ENCODE peak calls at places on chromosomes 11 and 22, in nine cellular contexts. F, U, E, M, C, V, B, S and Z are unnamed samples.

GRCh38 chr11:8832571-8833260 is 78.3 kb upstream of the AKIP1 start:
- DNase-seq in F (peak; percentile 63), U (no peak), E (peak; percentile 66), M (no peak), C (peak; percentile 70), V (no peak), B (peak; percentile 24), S (no peak), Z (peak; percentile 22)

GRCh38 chr11:8766043-8766992 is 83.7 kb downstream of the RPL27A start:
- DNase-seq in F (no peak), U (no peak), E (no peak), M (no peak), C (no peak), V (no peak), B (no peak), S (no peak), Z (no peak)

GRCh38 chr11:72075109-72075508 is 5.2 kb downstream of the NUMA1 start:
- DNase-seq in F (no peak), U (no peak), E (no peak), M (no peak), C (no peak), V (no peak), B (no peak), S (no peak), Z (no peak)

GRCh38 chr11:9550209-9550628 is 23.3 kb upstream of the WEE1 start:
- DNase-seq in F (no peak), U (no peak), E (no peak), M (no peak), C (no peak), V (no peak), B (no peak), S (no peak), Z (no peak)

GRCh38 chr11:69352715-69353325 is 58.9 kb downstream of the MYEOV start:
- DNase-seq in F (peak; percentile 91), U (peak; percentile 76), E (peak; percentile 93), M (no peak), C (no peak), V (peak; percentile 37), B (no peak), S (no peak), Z (no peak)

GRCh38 chr11:1303196-1303821 is 6.1 kb downstream of the TOLLIP start:
- DNase-seq in F (no peak), U (no peak), E (no peak), M (no peak), C (no peak), V (peak; percentile 39), B (no peak), S (no peak), Z (no peak)

GRCh38 chr11:1179641-1180040 is 21.9 kb downstream of the MUC5AC start:
- DNase-seq in F (no peak), U (no peak), E (no peak), M (no peak), C (no peak), V (no peak), B (no peak), S (no peak), Z (no peak)

GRCh38 chr11:17790453-17790852 is 55.9 kb downstream of the KCNC1 start:
- DNase-seq in F (peak; percentile 83), U (no peak), E (peak; percentile 63), M (no peak), C (no peak), V (no peak), B (no peak), S (no peak), Z (no peak)

GRCh38 chr22:17199131-17199731 is 20.0 kb downstream of the ADA2 start:
- DNase-seq in F (peak; percentile 50), U (no peak), E (no peak), M (no peak), C (no peak), V (no peak), B (peak; percentile 36), S (no peak), Z (no peak)

GRCh38 chr22:39166547-39166946 is 14.1 kb upstream of the CBX7 start:
- DNase-seq in F (no peak), U (no peak), E (no peak), M (no peak), C (no peak), V (no peak), B (no peak), S (no peak), Z (no peak)

GRCh38 chr22:24953294-24954113 is 988 bp downstream of the KIAA1671 start:
- DNase-seq in F (no peak), U (no peak), E (no peak), M (no peak), C (peak; percentile 30), V (peak; percentile 75), B (peak; percentile 27), S (peak; percentile 41), Z (no peak)

GRCh38 chr11:111913031-111913861 is 712 bp downstream of the HSPB2 start:
- DNase-seq in F (no peak), U (no peak), E (no peak), M (no peak), C (no peak), V (no peak), B (peak; percentile 50), S (no peak), Z (no peak)

GRCh38 chr11:100003985-100004384 is 683.1 kb upstream of the ARHGAP42 start:
- DNase-seq in F (no peak), U (no peak), E (no peak), M (no peak), C (no peak), V (no peak), B (no peak), S (no peak), Z (no peak)

GRCh38 chr11:22449441-22449840 is 111.3 kb downstream of the SLC17A6 start:
- DNase-seq in F (no peak), U (no peak), E (no peak), M (no peak), C (no peak), V (no peak), B (no peak), S (no peak), Z (no peak)

DNA sequence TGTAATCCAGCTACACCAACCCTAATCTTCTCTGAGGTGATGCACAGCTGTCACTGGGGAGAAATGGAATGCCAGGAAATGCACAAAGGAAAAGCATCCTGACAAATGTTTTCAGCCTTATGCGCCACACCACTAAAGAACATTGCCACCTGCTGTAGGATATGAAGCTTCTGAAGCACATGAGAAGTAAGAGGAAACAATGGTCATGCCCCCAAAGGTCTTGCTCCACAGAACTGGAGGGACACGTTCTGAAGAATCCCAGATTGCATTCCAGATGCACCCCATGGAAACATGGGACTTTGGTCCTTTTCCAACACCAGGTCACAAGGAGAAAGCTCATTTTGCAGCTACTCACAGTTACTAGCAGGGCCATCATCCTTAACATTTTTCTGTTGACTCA is 48.7 kb upstream of the ZBED5 start:
- DNase-seq in F (peak; percentile 44), U (no peak), E (no peak), M (no peak), C (no peak), V (no peak), B (no peak), S (no peak), Z (no peak)
- TF ChIP-seq CTCF in F (no peak), U (peak; percentile 15), E (peak; percentile 11), M (no peak), C (no peak), V (no peak), B (no peak), S (no peak), Z (no peak)

GRCh38 chr11:19715373-19715772 is 2.7 kb downstream of the NAV2 start:
- DNase-seq in F (peak; percentile 81), U (peak; percentile 83), E (peak; percentile 81), M (no peak), C (no peak), V (no peak), B (peak; percentile 42), S (no peak), Z (no peak)

GRCh38 chr11:19712281-19713220 is at the start of gene NAV2:
- DNase-seq in F (peak; percentile 92), U (no peak), E (peak; percentile 70), M (peak; percentile 59), C (peak; percentile 95), V (peak; percentile 92), B (peak; percentile 91), S (peak; percentile 91), Z (peak; percentile 63)

GRCh38 chr11:19713221-19714092 is 820 bp downstream of the NAV2 start:
- DNase-seq in F (no peak), U (no peak), E (no peak), M (no peak), C (no peak), V (peak; percentile 31), B (peak; percentile 28), S (no peak), Z (no peak)

GRCh38 chr11:19714093-19714386 is 1.4 kb downstream of the NAV2 start:
- DNase-seq in F (no peak), U (no peak), E (no peak), M (no peak), C (no peak), V (no peak), B (peak; percentile 28), S (no peak), Z (no peak)

GRCh38 chr11:19714387-19715363 is 2.0 kb downstream of the NAV2 start:
- DNase-seq in F (peak; percentile 60), U (no peak), E (peak; percentile 51), M (no peak), C (no peak), V (no peak), B (peak; percentile 57), S (no peak), Z (no peak)
- TF ChIP-seq CTCF in F (no peak), U (no peak), E (no peak), M (no peak), C (no peak), V (no peak), B (no peak), S (no peak), Z (no peak)

GRCh38 chr11:124072147-124072546 is 31.0 kb upstream of the OR10G7 start:
- DNase-seq in F (no peak), U (no peak), E (no peak), M (no peak), C (no peak), V (no peak), B (no peak), S (no peak), Z (no peak)

GRCh38 chr11:124070906-124071621 is 29.9 kb upstream of the OR10G7 start:
- DNase-seq in F (peak; percentile 87), U (peak; percentile 23), E (peak; percentile 67), M (peak; percentile 52), C (peak; percentile 66), V (peak; percentile 74), B (peak; percentile 28), S (peak; percentile 67), Z (peak; percentile 37)

GRCh38 chr11:124071622-124071948 is 30.5 kb upstream of the OR10G7 start:
- DNase-seq in F (no peak), U (no peak), E (no peak), M (no peak), C (no peak), V (no peak), B (no peak), S (no peak), Z (no peak)

GRCh38 chr11:124068711-124069110 is 27.6 kb upstream of the OR10G7 start:
- DNase-seq in F (no peak), U (no peak), E (no peak), M (no peak), C (no peak), V (no peak), B (no peak), S (no peak), Z (no peak)

GRCh38 chr11:124069429-124070401 is 28.6 kb upstream of the OR10G7 start:
- DNase-seq in F (peak; percentile 72), U (no peak), E (no peak), M (peak; percentile 17), C (peak; percentile 24), V (peak; percentile 63), B (no peak), S (peak; percentile 33), Z (no peak)
- TF ChIP-seq CTCF in F (peak; percentile 80), U (peak; percentile 90), E (peak; percentile 93), M (peak; percentile 11), C (peak; percentile 23), V (peak; percentile 35), B (no peak), S (peak; percentile 20), Z (no peak)

GRCh38 chr11:43515090-43515489 is 156.4 kb downstream of the TTC17 start:
- DNase-seq in F (no peak), U (no peak), E (no peak), M (no peak), C (no peak), V (no peak), B (no peak), S (no peak), Z (no peak)
- TF ChIP-seq CTCF in F (no peak), U (peak; percentile 18), E (no peak), M (no peak), C (no peak), V (no peak), B (no peak), S (no peak), Z (no peak)